ENCODE peak calls at places on chromosomes 2 and 18, in ten cellular contexts. Y is astrocyte, H is NCI-H1105, V is NCI-H1694, Z is epithelial cell of esophagus, I is ELR, A is uterus, S is activated T-cell treated with anti-CD3 and anti-CD28 coated beads for 48 hours, D is AG08396, X is COR-L47. G is an unnamed sample.

GRCh38 chr2:176854062-176854461 is 358.5 kb upstream of the HNRNPA3 start:
- DNase-seq in Y (no peak), H (peak), V (no peak), Z (no peak), I (no peak), A (no peak), S (no peak), D (no peak), X (peak), G (no peak)

GRCh38 chr2:120539937-120540718 is 194.2 kb downstream of the INHBB start:
- DNase-seq in Y (peak), H (no peak), V (no peak), Z (peak), I (peak), A (peak), S (no peak), D (peak), X (no peak), G (no peak)

GRCh38 chr2:105763076-105763475 is 18.4 kb downstream of the NCK2 start:
- DNase-seq in Y (no peak), H (no peak), V (no peak), Z (no peak), I (no peak), A (no peak), S (no peak), D (no peak), X (no peak), G (no peak)

GRCh38 chr18:79611040-79611681 is 68.4 kb upstream of the CTDP1 start:
- DNase-seq in Y (peak), H (no peak), V (no peak), Z (peak), I (peak), A (peak), S (no peak), D (peak), X (peak), G (no peak)

GRCh38 chr2:113211226-113212105 is 37.7 kb downstream of the PSD4 start:
- DNase-seq in Y (peak), H (no peak), V (no peak), Z (peak), I (peak), A (peak), S (no peak), D (peak), X (no peak), G (no peak)

GRCh38 chr2:185473838-185474237 is 264.8 kb upstream of the FSIP2 start:
- DNase-seq in Y (no peak), H (no peak), V (no peak), Z (no peak), I (no peak), A (no peak), S (no peak), D (no peak), X (no peak), G (no peak)

GRCh38 chr18:48913201-48913600 is 37.6 kb downstream of the SMAD7 start:
- DNase-seq in Y (no peak), H (no peak), V (no peak), Z (peak), I (no peak), A (peak), S (no peak), D (no peak), X (peak), G (peak)

GRCh38 chr2:127095784-127096183 is 11.2 kb downstream of the BIN1 start:
- DNase-seq in Y (no peak), H (no peak), V (no peak), Z (no peak), I (no peak), A (no peak), S (no peak), D (no peak), X (no peak), G (no peak)

GRCh38 chr2:219073413-219074129 is 12.8 kb upstream of the IHH start:
- DNase-seq in Y (peak), H (peak), V (peak), Z (peak), I (peak), A (no peak), S (no peak), D (peak), X (peak), G (no peak)

GRCh38 chr2:76491503-76491902 is 780.8 kb upstream of the GCFC2 start:
- DNase-seq in Y (no peak), H (no peak), V (no peak), Z (no peak), I (no peak), A (no peak), S (no peak), D (no peak), X (no peak), G (no peak)

GRCh38 chr18:48003426-48004349 is 73.2 kb upstream of the SMAD2 start:
- DNase-seq in Y (peak), H (no peak), V (no peak), Z (peak), I (peak), A (no peak), S (no peak), D (no peak), X (no peak), G (no peak)

GRCh38 chr18:79877163-79878091 is 74.0 kb downstream of the SLC66A2 start:
- DNase-seq in Y (no peak), H (no peak), V (no peak), Z (no peak), I (no peak), A (no peak), S (no peak), D (no peak), X (no peak), G (no peak)

GRCh38 chr2:60047347-60047746 is 506.1 kb downstream of the BCL11A start:
- DNase-seq in Y (no peak), H (no peak), V (no peak), Z (no peak), I (no peak), A (no peak), S (no peak), D (no peak), X (no peak), G (no peak)

GRCh38 chr18:60623331-60623730 is 250.8 kb upstream of the MC4R start:
- DNase-seq in Y (no peak), H (no peak), V (no peak), Z (no peak), I (no peak), A (no peak), S (no peak), D (no peak), X (no peak), G (no peak)

GRCh38 chr18:43195421-43195820 is 79.9 kb upstream of the RIT2 start:
- DNase-seq in Y (no peak), H (no peak), V (no peak), Z (no peak), I (no peak), A (no peak), S (no peak), D (no peak), X (no peak), G (no peak)

GRCh38 chr2:178419123-178419522 is 31.9 kb downstream of the PRKRA start:
- DNase-seq in Y (no peak), H (no peak), V (peak), Z (peak), I (peak), A (no peak), S (no peak), D (no peak), X (peak), G (no peak)

GRCh38 chr2:207459990-207460757 is 69.6 kb upstream of the CREB1 start:
- DNase-seq in Y (no peak), H (no peak), V (no peak), Z (no peak), I (no peak), A (no peak), S (no peak), D (no peak), X (no peak), G (no peak)

GRCh38 chr2:170554278-170554955 is 160.7 kb upstream of the SP5 start:
- DNase-seq in Y (peak), H (no peak), V (no peak), Z (peak), I (peak), A (peak), S (no peak), D (peak), X (no peak), G (no peak)

GRCh38 chr18:55106906-55107305 is 147.6 kb upstream of the CCDC68 start:
- DNase-seq in Y (no peak), H (no peak), V (no peak), Z (no peak), I (no peak), A (no peak), S (no peak), D (no peak), X (no peak), G (no peak)

GRCh38 chr2:235507928-235508327 is 14.1 kb downstream of the AGAP1 start:
- DNase-seq in Y (no peak), H (no peak), V (no peak), Z (no peak), I (no peak), A (no peak), S (no peak), D (no peak), X (no peak), G (no peak)

GRCh38 chr2:182047544-182047943 is 61.9 kb downstream of the PPP1R1C start:
- DNase-seq in Y (no peak), H (peak), V (no peak), Z (peak), I (no peak), A (no peak), S (no peak), D (no peak), X (peak), G (no peak)

GRCh38 chr2:150234787-150235512 is 252.5 kb downstream of the RND3 start:
- DNase-seq in Y (peak), H (no peak), V (peak), Z (peak), I (peak), A (no peak), S (no peak), D (peak), X (no peak), G (no peak)

GRCh38 chr18:12569791-12570190 is 88.1 kb downstream of the SPIRE1 start:
- DNase-seq in Y (no peak), H (no peak), V (no peak), Z (no peak), I (no peak), A (no peak), S (no peak), D (no peak), X (no peak), G (no peak)

GRCh38 chr18:47756364-47757016 is 174.0 kb downstream of the SMAD2 start:
- DNase-seq in Y (peak), H (peak), V (peak), Z (peak), I (peak), A (no peak), S (peak), D (peak), X (peak), G (peak)

GRCh38 chr2:44167908-44168683 is 579 bp upstream of the PPM1B start:
- DNase-seq in Y (peak), H (peak), V (peak), Z (peak), I (peak), A (peak), S (peak), D (peak), X (peak), G (peak)

GRCh38 chr2:170597705-170598420 is 117.3 kb upstream of the SP5 start:
- DNase-seq in Y (no peak), H (no peak), V (no peak), Z (no peak), I (no peak), A (peak), S (no peak), D (no peak), X (no peak), G (no peak)

GRCh38 chr2:239548491-239548890 is 147.7 kb upstream of the HDAC4 start:
- DNase-seq in Y (no peak), H (no peak), V (no peak), Z (peak), I (no peak), A (no peak), S (peak), D (no peak), X (no peak), G (peak)

GRCh38 chr18:52439457-52439856 is 99.5 kb downstream of the DCC start:
- DNase-seq in Y (no peak), H (no peak), V (no peak), Z (no peak), I (no peak), A (no peak), S (no peak), D (no peak), X (no peak), G (no peak)

GRCh38 chr2:85763831-85764230 is 10.0 kb downstream of the ATOH8 start:
- DNase-seq in Y (no peak), H (no peak), V (no peak), Z (no peak), I (no peak), A (no peak), S (no peak), D (no peak), X (no peak), G (no peak)

GRCh38 chr2:147531299-147531698 is 313.5 kb upstream of the ACVR2A start:
- DNase-seq in Y (no peak), H (peak), V (peak), Z (no peak), I (no peak), A (no peak), S (no peak), D (no peak), X (no peak), G (no peak)

GRCh38 chr2:120289221-120289906 is 36.7 kb downstream of the RALB start:
- DNase-seq in Y (no peak), H (no peak), V (no peak), Z (no peak), I (peak), A (no peak), S (no peak), D (no peak), X (no peak), G (no peak)

GRCh38 chr2:86028763-86029381 is 76.8 kb downstream of the POLR1A start:
- DNase-seq in Y (no peak), H (no peak), V (no peak), Z (no peak), I (no peak), A (peak), S (no peak), D (no peak), X (no peak), G (no peak)

GRCh38 chr2:12006841-12007240 is 260.4 kb downstream of the LPIN1 start:
- DNase-seq in Y (peak), H (no peak), V (no peak), Z (no peak), I (peak), A (no peak), S (no peak), D (peak), X (no peak), G (no peak)

GRCh38 chr2:105301646-105302045 is 27.9 kb downstream of the TGFBRAP1 start:
- DNase-seq in Y (no peak), H (no peak), V (no peak), Z (no peak), I (no peak), A (no peak), S (no peak), D (no peak), X (no peak), G (peak)

G was measured in activated CD8-positive, alpha-beta memory T cell treated with anti-CD3 and anti-CD28 coated beads, Interleukin-2, amount 10 ng/mL, durations not matched to agents 7 days and 5 days.